ENCODE peak calls at places on chromosomes 16 and 17, in five cellular contexts. One of them, this sample, is unnamed.

GRCh38 chr16:84175351-84176081 is 11.3 kb downstream of the TAF1C start:
- DNase-seq in heart left ventricle: no peak
- DNase-seq in AG04449: no peak
- DNase-seq in MM.1S: peak; percentile 39
- DNase-seq in AG09309: no peak
- DNase-seq in this sample: no peak

GRCh38 chr17:10186771-10187425 is 11.5 kb downstream of the GAS7 start:
- DNase-seq in heart left ventricle: no peak
- DNase-seq in AG04449: no peak
- DNase-seq in MM.1S: no peak
- DNase-seq in AG09309: no peak
- DNase-seq in this sample: no peak

GRCh38 chr16:83966153-83966696 is 1.8 kb upstream of the NECAB2 start:
- DNase-seq in heart left ventricle: no peak
- DNase-seq in AG04449: no peak
- DNase-seq in MM.1S: no peak
- DNase-seq in AG09309: no peak
- DNase-seq in this sample: no peak

GRCh38 chr17:15457723-15458094 is 9.7 kb downstream of the CDRT4 start:
- DNase-seq in heart left ventricle: no peak
- DNase-seq in AG04449: no peak
- DNase-seq in MM.1S: no peak
- DNase-seq in AG09309: no peak
- DNase-seq in this sample: no peak

GRCh38 chr16:10770907-10771306 is 27.3 kb downstream of the NUBP1 start:
- DNase-seq in heart left ventricle: no peak
- DNase-seq in AG04449: no peak
- DNase-seq in MM.1S: no peak
- DNase-seq in AG09309: no peak
- DNase-seq in this sample: no peak

GRCh38 chr17:73686961-73687360 is 42.7 kb upstream of the SDK2 start:
- DNase-seq in heart left ventricle: no peak
- DNase-seq in AG04449: no peak
- DNase-seq in MM.1S: no peak
- DNase-seq in AG09309: no peak
- DNase-seq in this sample: no peak

GRCh38 chr17:31251618-31252328 is 45.3 kb downstream of the OMG start:
- DNase-seq in heart left ventricle: no peak
- DNase-seq in AG04449: no peak
- DNase-seq in MM.1S: peak; percentile 11
- DNase-seq in AG09309: no peak
- DNase-seq in this sample: no peak

GRCh38 chr16:86585821-86586611 is 7.7 kb downstream of the FOXL1 start:
- DNase-seq in heart left ventricle: no peak
- DNase-seq in AG04449: peak; percentile 84
- DNase-seq in MM.1S: no peak
- DNase-seq in AG09309: no peak
- DNase-seq in this sample: no peak

GRCh38 chr17:40556884-40557414 is 8.3 kb downstream of the CCR7 start:
- DNase-seq in heart left ventricle: peak; percentile 75
- DNase-seq in AG04449: no peak
- DNase-seq in MM.1S: no peak
- DNase-seq in AG09309: no peak
- DNase-seq in this sample: peak; percentile 12

GRCh38 chr17:40558651-40559015 is 6.6 kb downstream of the CCR7 start:
- DNase-seq in heart left ventricle: peak; percentile 3
- DNase-seq in AG04449: no peak
- DNase-seq in MM.1S: no peak
- DNase-seq in AG09309: no peak
- DNase-seq in this sample: no peak

GRCh38 chr17:40556198-40556661 is 9.0 kb downstream of the CCR7 start:
- DNase-seq in heart left ventricle: no peak
- DNase-seq in AG04449: no peak
- DNase-seq in MM.1S: no peak
- DNase-seq in AG09309: no peak
- DNase-seq in this sample: no peak

GRCh38 chr17:40558300-40558584 is 7.0 kb downstream of the CCR7 start:
- DNase-seq in heart left ventricle: no peak
- DNase-seq in AG04449: no peak
- DNase-seq in MM.1S: no peak
- DNase-seq in AG09309: no peak
- DNase-seq in this sample: no peak

DNA sequence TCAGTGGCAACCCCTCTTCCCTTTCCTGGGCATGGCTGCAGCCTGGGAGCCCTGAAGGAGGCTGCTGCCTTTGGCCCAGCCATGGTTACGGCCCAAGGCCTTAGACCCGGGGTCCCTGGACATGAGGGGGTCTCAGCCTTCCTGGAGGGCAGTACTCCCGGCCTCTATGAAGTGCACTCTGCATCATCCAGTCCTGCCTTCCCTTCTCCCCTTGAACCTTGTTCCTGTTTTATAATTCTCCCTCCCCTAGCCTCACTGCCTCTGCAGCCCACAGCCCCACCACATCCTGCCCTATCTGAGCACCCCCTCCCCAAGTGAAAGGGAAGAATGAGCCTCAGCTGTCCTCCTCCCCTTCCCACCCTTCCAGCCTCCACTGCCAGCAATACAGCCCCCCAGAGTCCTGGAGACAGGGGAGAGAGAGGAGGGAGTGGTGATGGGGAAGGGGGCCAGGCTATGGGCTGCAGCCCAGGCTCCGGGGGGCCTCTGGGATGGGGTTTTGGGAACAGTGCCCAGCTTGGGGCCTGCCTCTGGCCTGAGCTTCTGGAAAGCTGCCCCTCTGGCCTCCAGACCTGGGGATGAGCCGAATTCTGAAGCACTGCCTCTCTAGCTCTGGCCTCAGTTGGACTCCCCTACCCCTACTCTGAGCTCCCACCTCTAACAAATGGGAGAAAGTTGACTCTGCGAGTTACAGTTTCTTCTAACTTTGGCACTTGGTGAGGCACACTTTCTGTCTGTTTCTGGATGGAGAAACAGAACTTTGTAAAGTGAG is 7.6 kb downstream of the CCR7 start:
- DNase-seq in heart left ventricle: peak; percentile 29
- DNase-seq in AG04449: no peak
- DNase-seq in MM.1S: no peak
- DNase-seq in AG09309: no peak
- DNase-seq in this sample: no peak
- H3K4me3 ChIP-seq in heart left ventricle: peak overlapping the region; percentile 24
- H3K4me3 ChIP-seq in AG04449: no peak overlapping the region
- H3K4me3 ChIP-seq in MM.1S: no peak overlapping the region
- H3K4me3 ChIP-seq in AG09309: no peak overlapping the region
- H3K4me3 ChIP-seq in this sample: no peak overlapping the region

GRCh38 chr17:51372345-51373004 is 112.1 kb downstream of the UTP18 start:
- DNase-seq in heart left ventricle: peak; percentile 16
- DNase-seq in AG04449: no peak
- DNase-seq in MM.1S: peak; percentile 84
- DNase-seq in AG09309: peak; percentile 13
- DNase-seq in this sample: peak; percentile 6
- H3K4me3 ChIP-seq in heart left ventricle: no peak overlapping the region
- H3K4me3 ChIP-seq in AG04449: peak overlapping the region; percentile 12
- H3K4me3 ChIP-seq in MM.1S: peak overlapping the region; percentile 39
- H3K4me3 ChIP-seq in AG09309: peak overlapping the region; percentile 26
- H3K4me3 ChIP-seq in this sample: no peak overlapping the region

DNA sequence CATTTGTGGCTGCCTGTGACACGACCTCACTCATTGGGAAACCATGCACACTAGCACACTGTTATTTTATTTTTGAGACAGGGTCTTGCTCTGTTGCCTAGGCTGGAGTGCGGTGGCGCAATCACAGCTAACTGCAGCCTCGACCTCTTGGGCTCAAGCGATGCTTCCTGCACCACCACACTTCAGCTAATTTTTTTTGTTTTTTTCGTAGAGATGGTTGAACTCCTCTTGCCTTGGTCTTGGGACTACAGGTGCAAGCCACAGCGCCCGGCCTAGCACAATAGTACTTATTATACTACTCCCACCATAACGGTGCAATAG is 2.8 kb upstream of the NPTX1 start:
- DNase-seq in heart left ventricle: no peak
- DNase-seq in AG04449: no peak
- DNase-seq in MM.1S: no peak
- DNase-seq in AG09309: no peak
- DNase-seq in this sample: no peak
- H3K4me3 ChIP-seq in heart left ventricle: no peak overlapping the region
- H3K4me3 ChIP-seq in AG04449: no peak overlapping the region
- H3K4me3 ChIP-seq in MM.1S: no peak overlapping the region
- H3K4me3 ChIP-seq in AG09309: no peak overlapping the region
- H3K4me3 ChIP-seq in this sample: no peak overlapping the region

DNA sequence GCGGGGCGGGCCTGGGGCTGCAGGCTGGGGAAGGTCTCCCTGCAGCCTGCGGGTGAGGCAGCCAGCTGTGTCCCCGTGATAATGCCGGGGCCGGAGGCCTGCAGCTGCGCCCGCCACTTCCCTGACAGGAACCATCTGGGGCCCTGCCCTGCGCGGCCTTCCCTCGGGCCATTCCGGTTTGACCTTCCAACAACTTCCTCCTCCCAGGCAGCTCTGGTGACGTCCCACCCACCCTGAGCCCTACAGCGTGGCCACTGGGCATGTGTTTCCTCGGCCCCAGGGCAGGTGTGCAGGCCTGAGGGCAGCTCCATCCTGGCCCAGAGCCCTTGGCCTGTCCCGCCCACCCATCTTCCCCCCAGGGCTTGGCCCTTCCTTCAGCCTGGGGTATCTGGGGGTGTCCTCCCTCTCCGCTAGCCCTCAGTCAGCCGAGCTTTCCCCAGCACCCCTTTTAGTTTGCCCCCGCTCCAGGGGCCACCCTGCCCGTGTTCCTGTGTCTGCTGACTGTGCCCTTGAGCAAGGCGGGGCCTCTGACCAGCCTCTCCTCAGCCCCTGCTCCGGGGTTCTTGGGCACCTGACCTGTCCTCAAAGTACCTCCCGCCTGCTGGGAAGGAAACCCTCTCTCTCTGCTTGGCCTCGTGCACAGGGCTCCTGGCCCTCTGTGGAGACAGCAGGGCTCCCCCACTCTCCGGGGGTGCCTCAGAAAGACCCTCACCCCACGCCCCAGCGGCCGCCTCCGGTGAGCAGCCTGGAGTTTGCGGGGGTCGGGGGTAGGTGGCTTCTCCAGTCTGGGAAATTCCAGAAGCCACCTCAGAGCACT is at the start of gene CBFA2T3:
- DNase-seq in heart left ventricle: peak; percentile 85
- DNase-seq in AG04449: no peak
- DNase-seq in MM.1S: peak; percentile 69
- DNase-seq in AG09309: no peak
- DNase-seq in this sample: peak; percentile 55
- H3K4me3 ChIP-seq in heart left ventricle: peak within 1 kb of the TSS; percentile 18
- H3K4me3 ChIP-seq in AG04449: no peak within 1 kb of the TSS
- H3K4me3 ChIP-seq in MM.1S: peak within 1 kb of the TSS; percentile 79
- H3K4me3 ChIP-seq in AG09309: no peak within 1 kb of the TSS
- H3K4me3 ChIP-seq in this sample: peak within 1 kb of the TSS; percentile 17

GRCh38 chr16:3118846-3119245 is 6.5 kb downstream of the ZNF205 start:
- DNase-seq in heart left ventricle: no peak
- DNase-seq in AG04449: no peak
- DNase-seq in MM.1S: no peak
- DNase-seq in AG09309: no peak
- DNase-seq in this sample: peak; percentile 50
- H3K4me3 ChIP-seq in heart left ventricle: no peak overlapping the region
- H3K4me3 ChIP-seq in AG04449: no peak overlapping the region
- H3K4me3 ChIP-seq in MM.1S: no peak overlapping the region
- H3K4me3 ChIP-seq in AG09309: no peak overlapping the region
- H3K4me3 ChIP-seq in this sample: no peak overlapping the region

GRCh38 chr16:49283376-49284049 is 1.9 kb upstream of the CBLN1 start:
- DNase-seq in heart left ventricle: no peak
- DNase-seq in AG04449: no peak
- DNase-seq in MM.1S: no peak
- DNase-seq in AG09309: no peak
- DNase-seq in this sample: no peak
- H3K4me3 ChIP-seq in heart left ventricle: peak overlapping the region; percentile 42
- H3K4me3 ChIP-seq in AG04449: no peak overlapping the region
- H3K4me3 ChIP-seq in MM.1S: peak overlapping the region; percentile 79
- H3K4me3 ChIP-seq in AG09309: no peak overlapping the region
- H3K4me3 ChIP-seq in this sample: peak overlapping the region; percentile 59

DNA sequence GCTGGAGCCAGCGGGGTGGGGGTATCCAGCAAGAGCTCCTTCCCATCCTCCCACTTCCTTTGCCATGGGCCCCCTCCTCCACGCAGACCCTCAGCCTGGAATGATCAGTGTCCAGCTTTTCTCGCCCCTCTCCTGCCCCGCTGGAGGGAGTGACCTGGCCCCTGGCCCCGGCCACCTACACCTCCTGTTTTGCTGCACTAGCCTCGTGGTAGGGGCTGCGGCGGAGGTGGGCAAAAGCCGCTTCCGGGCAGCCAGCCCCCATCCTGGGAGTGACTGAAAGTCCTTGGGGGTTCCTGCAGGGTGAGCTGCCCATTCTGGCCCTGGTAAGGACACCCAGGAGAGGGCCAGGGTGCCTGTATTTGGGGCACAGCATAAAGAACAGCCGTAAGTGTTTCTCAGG is 295.7 kb downstream of the SEC14L1 start:
- DNase-seq in heart left ventricle: no peak
- DNase-seq in AG04449: no peak
- DNase-seq in MM.1S: no peak
- DNase-seq in AG09309: no peak
- DNase-seq in this sample: no peak
- H3K4me3 ChIP-seq in heart left ventricle: peak overlapping the region; percentile 24
- H3K4me3 ChIP-seq in AG04449: no peak overlapping the region
- H3K4me3 ChIP-seq in MM.1S: no peak overlapping the region
- H3K4me3 ChIP-seq in AG09309: no peak overlapping the region
- H3K4me3 ChIP-seq in this sample: no peak overlapping the region

GRCh38 chr17:75334723-75335122 is 45.5 kb upstream of the SLC25A19 start:
- DNase-seq in heart left ventricle: no peak
- DNase-seq in AG04449: no peak
- DNase-seq in MM.1S: no peak
- DNase-seq in AG09309: no peak
- DNase-seq in this sample: no peak

GRCh38 chr17:75338335-75338734 is 49.1 kb upstream of the SLC25A19 start:
- DNase-seq in heart left ventricle: no peak
- DNase-seq in AG04449: no peak
- DNase-seq in MM.1S: no peak
- DNase-seq in AG09309: peak; percentile 59
- DNase-seq in this sample: no peak

GRCh38 chr17:75331671-75332070 is 42.4 kb upstream of the SLC25A19 start:
- DNase-seq in heart left ventricle: no peak
- DNase-seq in AG04449: no peak
- DNase-seq in MM.1S: no peak
- DNase-seq in AG09309: no peak
- DNase-seq in this sample: no peak

GRCh38 chr17:75340636-75341035 is 51.4 kb upstream of the SLC25A19 start:
- DNase-seq in heart left ventricle: no peak
- DNase-seq in AG04449: no peak
- DNase-seq in MM.1S: no peak
- DNase-seq in AG09309: no peak
- DNase-seq in this sample: no peak

DNA sequence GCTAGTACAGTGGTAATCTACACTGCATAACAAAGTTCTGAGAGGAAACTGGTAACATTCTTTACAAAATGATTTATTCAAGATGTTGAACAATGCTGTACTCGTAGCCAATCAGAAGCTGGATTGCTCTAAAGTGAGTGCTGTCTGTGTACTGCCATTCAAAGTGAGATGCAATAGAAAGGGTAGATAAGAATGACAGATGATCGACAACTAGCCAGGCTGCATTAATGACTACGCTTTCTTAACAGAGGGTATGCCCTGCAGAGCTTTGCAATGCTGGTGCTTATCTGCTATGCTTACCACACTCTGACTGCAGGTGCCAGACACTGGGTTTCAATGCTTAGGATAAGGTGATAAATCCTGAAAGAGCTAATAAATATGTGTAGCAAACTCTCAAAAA is 46.1 kb upstream of the SLC25A19 start:
- DNase-seq in heart left ventricle: no peak
- DNase-seq in AG04449: no peak
- DNase-seq in MM.1S: no peak
- DNase-seq in AG09309: no peak
- DNase-seq in this sample: no peak
- H3K4me3 ChIP-seq in heart left ventricle: no peak overlapping the region
- H3K4me3 ChIP-seq in AG04449: no peak overlapping the region
- H3K4me3 ChIP-seq in MM.1S: no peak overlapping the region
- H3K4me3 ChIP-seq in AG09309: no peak overlapping the region
- H3K4me3 ChIP-seq in this sample: no peak overlapping the region

This sample was measured in pancreas.